ENCODE peak calls at places on chromosomes 2 and 18, in five cellular contexts. One of them, this sample, is unnamed.

GRCh38 chr2:127664065-127664894 is 11.1 kb downstream of the LIMS2 start:
- DNase-seq in hypothalamus: no peak
- DNase-seq in iPS-NIHi11: peak
- DNase-seq in kidney tubule cell: no peak
- DNase-seq in CD4-positive, alpha-beta T cell: no peak
- DNase-seq in this sample: no peak

GRCh38 chr2:168165418-168165817 is 82.0 kb downstream of the STK39 start:
- DNase-seq in hypothalamus: no peak
- DNase-seq in CD4-positive, alpha-beta T cell: no peak
- DNase-seq in kidney tubule cell: no peak
- DNase-seq in iPS-NIHi11: no peak
- DNase-seq in this sample: no peak

GRCh38 chr18:31586616-31587015 is 5.1 kb upstream of the TTR start:
- DNase-seq in iPS-NIHi11: no peak
- DNase-seq in CD4-positive, alpha-beta T cell: no peak
- DNase-seq in hypothalamus: no peak
- DNase-seq in kidney tubule cell: no peak
- DNase-seq in this sample: no peak

GRCh38 chr2:105795575-105795934 is 50.8 kb downstream of the NCK2 start:
- DNase-seq in hypothalamus: no peak
- DNase-seq in CD4-positive, alpha-beta T cell: no peak
- DNase-seq in kidney tubule cell: no peak
- DNase-seq in iPS-NIHi11: no peak
- DNase-seq in this sample: no peak

GRCh38 chr2:239954166-239955085 is 70.7 kb downstream of the NDUFA10 start:
- DNase-seq in CD4-positive, alpha-beta T cell: no peak
- DNase-seq in kidney tubule cell: no peak
- DNase-seq in iPS-NIHi11: no peak
- DNase-seq in hypothalamus: peak
- DNase-seq in this sample: no peak

GRCh38 chr18:68937204-68937603 is 139.3 kb downstream of the CCDC102B start:
- DNase-seq in kidney tubule cell: no peak
- DNase-seq in CD4-positive, alpha-beta T cell: no peak
- DNase-seq in hypothalamus: no peak
- DNase-seq in iPS-NIHi11: no peak
- DNase-seq in this sample: no peak

GRCh38 chr18:56645415-56646016 is 5.6 kb upstream of the WDR7 start:
- DNase-seq in iPS-NIHi11: no peak
- DNase-seq in hypothalamus: no peak
- DNase-seq in kidney tubule cell: no peak
- DNase-seq in CD4-positive, alpha-beta T cell: no peak
- DNase-seq in this sample: peak

GRCh38 chr2:99085400-99085799 is 56.1 kb upstream of the C2orf15 start:
- DNase-seq in hypothalamus: no peak
- DNase-seq in iPS-NIHi11: no peak
- DNase-seq in kidney tubule cell: peak
- DNase-seq in CD4-positive, alpha-beta T cell: no peak
- DNase-seq in this sample: no peak

GRCh38 chr2:55519908-55520885 is 679 bp downstream of the CFAP36 start:
- DNase-seq in CD4-positive, alpha-beta T cell: peak
- DNase-seq in iPS-NIHi11: peak
- DNase-seq in hypothalamus: peak
- DNase-seq in kidney tubule cell: peak
- DNase-seq in this sample: no peak

GRCh38 chr2:201403904-201404303 is 46.8 kb upstream of the FLACC1 start:
- DNase-seq in CD4-positive, alpha-beta T cell: no peak
- DNase-seq in hypothalamus: no peak
- DNase-seq in iPS-NIHi11: no peak
- DNase-seq in kidney tubule cell: peak
- DNase-seq in this sample: no peak

GRCh38 chr2:144759746-144760145 is 239.8 kb upstream of the ZEB2 start:
- DNase-seq in hypothalamus: no peak
- DNase-seq in iPS-NIHi11: no peak
- DNase-seq in CD4-positive, alpha-beta T cell: no peak
- DNase-seq in kidney tubule cell: no peak
- DNase-seq in this sample: no peak

GRCh38 chr2:47767880-47768609 is 14.9 kb upstream of the MSH6 start:
- DNase-seq in iPS-NIHi11: peak
- DNase-seq in hypothalamus: peak
- DNase-seq in kidney tubule cell: peak
- DNase-seq in CD4-positive, alpha-beta T cell: peak
- DNase-seq in this sample: peak

GRCh38 chr2:34652636-34653035 is 1053.5 kb upstream of the FAM98A start:
- DNase-seq in iPS-NIHi11: peak
- DNase-seq in kidney tubule cell: peak
- DNase-seq in hypothalamus: no peak
- DNase-seq in CD4-positive, alpha-beta T cell: no peak
- DNase-seq in this sample: no peak

GRCh38 chr2:19021721-19022120 is 336.7 kb downstream of the OSR1 start:
- DNase-seq in CD4-positive, alpha-beta T cell: no peak
- DNase-seq in kidney tubule cell: no peak
- DNase-seq in hypothalamus: no peak
- DNase-seq in iPS-NIHi11: no peak
- DNase-seq in this sample: no peak

GRCh38 chr18:25230658-25231326 is 121.2 kb downstream of the ZNF521 start:
- DNase-seq in CD4-positive, alpha-beta T cell: no peak
- DNase-seq in kidney tubule cell: peak
- DNase-seq in hypothalamus: peak
- DNase-seq in iPS-NIHi11: no peak
- DNase-seq in this sample: no peak

GRCh38 chr2:171878481-171878993 is 15.5 kb downstream of the SLC25A12 start:
- DNase-seq in iPS-NIHi11: no peak
- DNase-seq in hypothalamus: no peak
- DNase-seq in CD4-positive, alpha-beta T cell: no peak
- DNase-seq in kidney tubule cell: peak
- DNase-seq in this sample: no peak

GRCh38 chr18:8705941-8706544 is 687 bp downstream of the MTCL1 start:
- DNase-seq in hypothalamus: no peak
- DNase-seq in kidney tubule cell: no peak
- DNase-seq in CD4-positive, alpha-beta T cell: no peak
- DNase-seq in iPS-NIHi11: no peak
- DNase-seq in this sample: peak

GRCh38 chr18:62634991-62635630 is 80.2 kb upstream of the PHLPP1 start:
- DNase-seq in iPS-NIHi11: peak
- DNase-seq in hypothalamus: no peak
- DNase-seq in kidney tubule cell: peak
- DNase-seq in CD4-positive, alpha-beta T cell: no peak
- DNase-seq in this sample: no peak

GRCh38 chr2:231245253-231246094 is 47.0 kb downstream of the ARMC9 start:
- DNase-seq in iPS-NIHi11: no peak
- DNase-seq in kidney tubule cell: no peak
- DNase-seq in hypothalamus: no peak
- DNase-seq in CD4-positive, alpha-beta T cell: no peak
- DNase-seq in this sample: no peak

GRCh38 chr2:146870691-146871090 is 974.1 kb upstream of the ACVR2A start:
- DNase-seq in kidney tubule cell: no peak
- DNase-seq in CD4-positive, alpha-beta T cell: no peak
- DNase-seq in hypothalamus: no peak
- DNase-seq in iPS-NIHi11: no peak
- DNase-seq in this sample: no peak

GRCh38 chr2:221958224-221958623 is 340.6 kb downstream of the PAX3 start:
- DNase-seq in hypothalamus: no peak
- DNase-seq in iPS-NIHi11: peak
- DNase-seq in CD4-positive, alpha-beta T cell: no peak
- DNase-seq in kidney tubule cell: peak
- DNase-seq in this sample: no peak

GRCh38 chr2:29010946-29011649 is 30.0 kb downstream of the TOGARAM2 start:
- DNase-seq in iPS-NIHi11: peak
- DNase-seq in CD4-positive, alpha-beta T cell: peak
- DNase-seq in kidney tubule cell: no peak
- DNase-seq in hypothalamus: no peak
- DNase-seq in this sample: peak

GRCh38 chr18:63158012-63158631 is 161.4 kb downstream of the BCL2 start:
- DNase-seq in iPS-NIHi11: no peak
- DNase-seq in hypothalamus: no peak
- DNase-seq in CD4-positive, alpha-beta T cell: no peak
- DNase-seq in kidney tubule cell: no peak
- DNase-seq in this sample: no peak

This sample was measured in effector memory CD8-positive, alpha-beta T cell.